ENCODE peak calls at places on chromosomes 12 and 14, in seven cellular contexts. S is HEK293T, Y is PC-3, B is substantia nigra, T is epithelial cell of esophagus, C is mucosa of descending colon, F is fibroblast of pulmonary artery. J is an unnamed sample.

GRCh38 chr12:64891629-64892028 is 67.2 kb downstream of the TBC1D30 start:
- DNase-seq in Y (no peak), T (no peak), B (no peak), S (no peak), F (no peak), C (no peak), J (no peak)

GRCh38 chr14:64707661-64708060 is 3.4 kb downstream of the PLEKHG3 start:
- DNase-seq in Y (peak; percentile 91), F (peak; percentile 72), S (no peak), B (no peak), T (peak; percentile 98), C (no peak), J (no peak)

GRCh38 chr12:49340095-49340870 is 3.3 kb upstream of the C1QL4 start:
- DNase-seq in B (no peak), Y (no peak), C (no peak), F (no peak), S (no peak), T (no peak), J (no peak)

GRCh38 chr14:99544971-99545370 is 59.0 kb downstream of the CCDC85C start:
- DNase-seq in B (no peak), S (no peak), C (no peak), F (no peak), Y (no peak), T (no peak), J (no peak)

GRCh38 chr14:37869633-37870032 is 274.2 kb downstream of the TTC6 start:
- DNase-seq in C (no peak), B (no peak), S (no peak), F (no peak), Y (no peak), T (no peak), J (peak; percentile 81)

GRCh38 chr12:130179191-130179590 is 16.9 kb downstream of the FZD10 start:
- DNase-seq in S (no peak), T (no peak), F (no peak), Y (no peak), C (no peak), B (no peak), J (no peak)

GRCh38 chr12:1913377-1914115 is 4.9 kb downstream of the CACNA2D4 start:
- DNase-seq in T (no peak), S (peak; percentile 4), Y (no peak), F (no peak), C (no peak), B (no peak), J (no peak)

GRCh38 chr12:48423200-48423599 is 49.2 kb upstream of the ANP32D start:
- DNase-seq in S (no peak), T (no peak), B (no peak), C (no peak), F (peak; percentile 11), Y (no peak), J (no peak)

GRCh38 chr12:124433147-124433874 is 134.1 kb downstream of the NCOR2 start:
- DNase-seq in F (no peak), C (peak; percentile 50), S (no peak), B (no peak), Y (no peak), T (no peak), J (no peak)

GRCh38 chr12:6535960-6536847 is 1.9 kb downstream of the GAPDH start:
- DNase-seq in B (no peak), C (no peak), S (no peak), T (no peak), F (no peak), Y (no peak), J (no peak)

GRCh38 chr12:125068391-125068790 is 3.2 kb downstream of the AACS start:
- DNase-seq in F (no peak), T (no peak), S (no peak), Y (no peak), C (no peak), B (no peak), J (no peak)